ENCODE peak calls at places on chromosomes 2 and 18, in six cellular contexts. G is iris pigment epithelial cell, X is NCI-H1417, A is NCI-H774, I is frontal cortex, P is HCT116. M is an unnamed sample.

GRCh38 chr2:232362174-232362913 is 16.2 kb upstream of the ALPP start:
- DNase-seq in G (no peak), X (no peak), A (no peak), I (no peak), P (no peak), M (no peak)

GRCh38 chr2:120231974-120232635 is 8.9 kb upstream of the TMEM185B start:
- DNase-seq in G (peak; percentile 59), X (no peak), A (no peak), I (no peak), P (no peak), M (no peak)

GRCh38 chr2:883260-884026 is 67.2 kb upstream of the SNTG2 start:
- DNase-seq in G (no peak), X (no peak), A (no peak), I (no peak), P (no peak), M (no peak)

GRCh38 chr2:62412347-62412742 is 93.7 kb downstream of the TMEM17 start:
- DNase-seq in G (no peak), X (no peak), A (no peak), I (no peak), P (no peak), M (no peak)

GRCh38 chr2:117828870-117829269 is 14.4 kb downstream of the DDX18 start:
- DNase-seq in G (no peak), X (no peak), A (no peak), I (no peak), P (no peak), M (no peak)

GRCh38 chr2:190533175-190533967 is 1.2 kb downstream of the NEMP2 start:
- DNase-seq in G (no peak), X (no peak), A (no peak), I (no peak), P (no peak), M (peak; percentile 22)

GRCh38 chr2:16250056-16250425 is 309.7 kb downstream of the MYCN start:
- DNase-seq in G (no peak), X (no peak), A (no peak), I (no peak), P (no peak), M (no peak)

GRCh38 chr2:100865819-100866462 is 46.0 kb downstream of the NPAS2 start:
- DNase-seq in G (peak; percentile 77), X (no peak), A (no peak), I (no peak), P (no peak), M (peak; percentile 36)

GRCh38 chr2:7672027-7672684 is 754.9 kb downstream of the RNF144A start:
- DNase-seq in G (peak; percentile 36), X (no peak), A (no peak), I (no peak), P (peak; percentile 54), M (peak; percentile 3)

GRCh38 chr2:207095963-207096362 is 69.8 kb downstream of the KLF7 start:
- DNase-seq in G (no peak), X (no peak), A (no peak), I (no peak), P (no peak), M (no peak)

GRCh38 chr2:120951701-120952100 is 216.0 kb downstream of the GLI2 start:
- DNase-seq in G (no peak), X (no peak), A (no peak), I (no peak), P (no peak), M (no peak)

GRCh38 chr2:238985036-238985729 is 137.3 kb downstream of the TWIST2 start:
- DNase-seq in G (no peak), X (no peak), A (no peak), I (no peak), P (no peak), M (no peak)

GRCh38 chr2:84894758-84895520 is 10.5 kb upstream of the TMSB10 start:
- DNase-seq in G (peak; percentile 32), X (no peak), A (no peak), I (no peak), P (no peak), M (peak; percentile 22)

GRCh38 chr18:79489048-79489899 is 93.5 kb downstream of the NFATC1 start:
- DNase-seq in G (no peak), X (no peak), A (no peak), I (no peak), P (no peak), M (no peak)

GRCh38 chr2:64204006-64204632 is 59.9 kb upstream of the PELI1 start:
- DNase-seq in G (peak; percentile 90), X (no peak), A (no peak), I (no peak), P (no peak), M (peak; percentile 76)

GRCh38 chr2:150212722-150213171 is 274.7 kb downstream of the RND3 start:
- DNase-seq in G (peak; percentile 70), X (no peak), A (no peak), I (no peak), P (no peak), M (no peak)

GRCh38 chr2:108923019-108923700 is 65.9 kb downstream of the EDAR start:
- DNase-seq in G (no peak), X (peak; percentile 6), A (no peak), I (no peak), P (peak; percentile 21), M (no peak)

GRCh38 chr2:64362562-64363026 is 91.4 kb upstream of the LGALSL start:
- DNase-seq in G (no peak), X (no peak), A (no peak), I (no peak), P (peak; percentile 73), M (no peak)

GRCh38 chr2:126658910-126659613 is 3.1 kb downstream of the GYPC start:
- DNase-seq in G (peak; percentile 53), X (no peak), A (no peak), I (no peak), P (no peak), M (peak; percentile 57)

GRCh38 chr2:120678251-120678650 is 57.4 kb upstream of the GLI2 start:
- DNase-seq in G (no peak), X (no peak), A (no peak), I (no peak), P (no peak), M (no peak)

GRCh38 chr2:7281348-7281747 is 364.1 kb downstream of the RNF144A start:
- DNase-seq in G (no peak), X (no peak), A (no peak), I (no peak), P (no peak), M (no peak)

GRCh38 chr18:42351455-42351854 is 396.4 kb downstream of the PIK3C3 start:
- DNase-seq in G (no peak), X (no peak), A (no peak), I (no peak), P (no peak), M (no peak)

GRCh38 chr18:8162797-8163196 is 446.4 kb upstream of the RAB12 start:
- DNase-seq in G (no peak), X (peak; percentile 88), A (peak; percentile 37), I (no peak), P (no peak), M (no peak)

GRCh38 chr2:174994381-174994780 is 10.8 kb downstream of the CHN1 start:
- DNase-seq in G (no peak), X (no peak), A (no peak), I (no peak), P (no peak), M (no peak)

M was measured in dermis blood vessel endothelial cell.